ENCODE peak calls at places on chromosomes 13 and 19, in eight cellular contexts. J, Z, A, X, R, G, H and P are unnamed samples.
A peak's percentile ranks its signal among the peaks of the same experiment; 100 is the strongest.

GRCh38 chr13:48739346-48740037 is 85.8 kb downstream of the CYSLTR2 start:
- DNase-seq in H (no peak), G (no peak), A (no peak), R (no peak), X (no peak), Z (no peak), J (no peak), P (no peak)

GRCh38 chr19:58382997-58383603 is 2.3 kb upstream of the ZNF837 start:
- DNase-seq in R (no peak), X (no peak), G (no peak), J (no peak), Z (no peak), H (peak; percentile 39), A (no peak), P (no peak)

GRCh38 chr19:53951947-53952346 is 10.8 kb upstream of the CACNG8 start:
- DNase-seq in J (no peak), R (no peak), X (no peak), A (no peak), G (no peak), H (no peak), Z (no peak), P (no peak)

GRCh38 chr13:72696590-72696989 is 30.8 kb downstream of the MZT1 start:
- DNase-seq in G (peak; percentile 43), J (no peak), H (no peak), Z (no peak), R (no peak), X (no peak), A (no peak), P (no peak)

GRCh38 chr13:40550130-40550529 is 116.3 kb downstream of the FOXO1 start:
- DNase-seq in H (no peak), X (no peak), Z (no peak), J (no peak), A (no peak), R (no peak), G (peak; percentile 28), P (no peak)

GRCh38 chr19:17124025-17124424 is 48.4 kb downstream of the MYO9B start:
- DNase-seq in X (no peak), G (no peak), J (no peak), R (no peak), A (no peak), H (no peak), Z (no peak), P (no peak)

GRCh38 chr13:42660367-42660965 is 86.5 kb downstream of the TNFSF11 start:
- DNase-seq in X (no peak), A (no peak), G (peak; percentile 30), J (no peak), Z (no peak), H (no peak), R (no peak), P (no peak)

GRCh38 chr13:32859893-32860292 is 156.3 kb upstream of the KL start:
- DNase-seq in A (no peak), X (no peak), H (no peak), J (no peak), R (no peak), G (no peak), Z (no peak), P (no peak)

GRCh38 chr19:7397687-7398086 is 49.0 kb downstream of the ARHGEF18 start:
- DNase-seq in R (no peak), Z (no peak), J (no peak), A (no peak), H (no peak), G (peak; percentile 85), X (no peak), P (no peak)

GRCh38 chr13:37443538-37443937 is 155.0 kb downstream of the POSTN start:
- DNase-seq in J (no peak), X (no peak), Z (no peak), R (no peak), H (no peak), G (peak; percentile 61), A (no peak), P (no peak)

GRCh38 chr13:95745289-95745688 is 68.3 kb downstream of the DNAJC3 start:
- DNase-seq in A (no peak), R (no peak), X (no peak), J (no peak), G (no peak), Z (no peak), H (peak; percentile 21), P (no peak)

GRCh38 chr13:98802999-98803666 is 50.7 kb upstream of the SLC15A1 start:
- DNase-seq in J (no peak), X (no peak), G (no peak), R (no peak), A (no peak), Z (no peak), H (no peak), P (no peak)
- TF ChIP-seq CTCF in J (no peak), X (no peak), G (no peak), R (no peak), A (no peak), Z (no peak), H (no peak), P (no peak)

DNA sequence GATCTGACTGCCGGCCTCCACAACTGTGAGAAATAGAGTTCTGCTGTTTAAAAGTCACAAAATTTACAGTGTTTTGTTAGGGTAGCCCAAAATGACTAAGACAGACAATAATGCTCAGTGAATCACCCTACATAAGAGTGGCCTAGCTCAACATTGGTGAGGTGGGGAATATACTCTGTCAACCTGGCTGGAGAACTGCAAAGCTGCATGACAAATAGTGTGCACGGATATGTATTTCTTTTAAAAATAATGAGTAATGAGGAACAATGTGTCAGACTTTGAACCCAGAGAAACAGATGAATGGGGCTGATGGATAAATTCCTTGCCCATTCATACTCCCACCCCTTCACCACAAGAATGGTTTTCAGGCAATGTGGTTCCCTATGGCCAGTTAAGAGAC is 372.4 kb downstream of the SUCLA2 start:
- DNase-seq in G (peak; percentile 67), H (no peak), Z (no peak), R (no peak), X (no peak), A (no peak), J (no peak), P (no peak)
- TF ChIP-seq CTCF in G (no peak), H (no peak), Z (no peak), R (no peak), X (no peak), A (no peak), J (no peak), P (no peak)

GRCh38 chr13:79932556-79932955 is 408.4 kb downstream of the SPRY2 start:
- DNase-seq in G (no peak), A (no peak), R (no peak), H (no peak), Z (no peak), X (no peak), J (no peak), P (no peak)
- TF ChIP-seq CTCF in G (no peak), A (no peak), R (no peak), H (no peak), Z (no peak), X (no peak), J (no peak), P (no peak)

GRCh38 chr13:77333521-77334083 is 6.7 kb upstream of the MYCBP2 start:
- DNase-seq in A (no peak), G (no peak), R (no peak), H (no peak), Z (no peak), J (no peak), X (no peak), P (no peak)

GRCh38 chr13:77339408-77339807 is 12.5 kb upstream of the MYCBP2 start:
- DNase-seq in J (no peak), R (no peak), A (no peak), G (no peak), Z (no peak), X (no peak), H (no peak), P (no peak)

GRCh38 chr13:77338329-77338728 is 11.4 kb upstream of the MYCBP2 start:
- DNase-seq in J (no peak), R (no peak), G (no peak), H (no peak), Z (no peak), X (no peak), A (no peak), P (no peak)

GRCh38 chr13:77338961-77339401 is 12.1 kb upstream of the MYCBP2 start:
- DNase-seq in X (no peak), H (no peak), Z (no peak), J (no peak), A (no peak), R (no peak), G (no peak), P (no peak)

GRCh38 chr13:77337159-77337558 is 10.3 kb upstream of the MYCBP2 start:
- DNase-seq in A (no peak), G (no peak), H (no peak), J (no peak), Z (no peak), R (no peak), X (no peak), P (no peak)
- TF ChIP-seq CTCF in A (no peak), G (no peak), H (no peak), J (no peak), Z (no peak), R (no peak), X (no peak), P (no peak)

DNA sequence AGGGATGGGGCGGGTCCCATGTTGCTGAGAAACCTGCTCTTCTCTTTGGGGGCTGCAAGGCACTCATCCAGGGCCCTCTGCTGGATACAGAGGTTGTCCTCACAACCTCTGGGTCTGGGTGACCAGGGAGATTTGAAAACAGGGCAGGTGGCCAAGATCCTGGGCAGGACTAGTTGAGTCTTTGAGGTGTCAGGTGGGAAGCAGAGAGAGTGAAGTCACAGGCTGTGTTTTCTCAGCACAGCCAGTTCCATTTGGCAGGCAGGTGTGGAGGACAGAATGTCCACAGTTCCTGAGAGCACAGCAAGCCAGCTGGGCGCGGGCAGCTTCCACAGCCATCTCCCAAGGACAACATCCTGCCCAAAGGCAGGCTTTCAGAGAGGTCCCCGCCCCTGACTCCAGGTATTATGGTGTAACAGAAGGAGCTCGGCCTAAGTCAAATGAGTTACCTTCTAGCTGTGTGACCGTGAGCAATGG is 118.8 kb downstream of the NUFIP1 start:
- DNase-seq in J (no peak), A (no peak), R (no peak), Z (peak; percentile 97), H (peak; percentile 95), X (peak; percentile 25), G (no peak), P (no peak)
- TF ChIP-seq CTCF in J (no peak), A (no peak), R (no peak), Z (no peak), H (no peak), X (no peak), G (no peak), P (no peak)